ENCODE peak calls at places on chromosomes 7 and 10, in four cellular contexts. O is fibroblast of pulmonary artery, Q is IMR-90, S is Panc1. W is an unnamed sample.

GRCh38 chr7:124033093-124033806 is 383 bp upstream of the TMEM229A start:
- DNase-seq in Q (no peak), O (peak), S (no peak), W (no peak)

GRCh38 chr10:43233601-43234430 is 33.0 kb downstream of the RASGEF1A start:
- DNase-seq in Q (no peak), O (no peak), S (no peak), W (no peak)

GRCh38 chr7:111741811-111742240 is 179.5 kb upstream of the IMMP2L start:
- DNase-seq in O (peak), S (no peak), Q (peak), W (peak)

GRCh38 chr10:122375761-122376160 is 1.3 kb downstream of the PLEKHA1 start:
- DNase-seq in Q (no peak), O (no peak), S (no peak), W (no peak)

GRCh38 chr10:10930979-10931743 is 86.5 kb upstream of the CELF2 start:
- DNase-seq in S (no peak), Q (no peak), O (no peak), W (no peak)

GRCh38 chr7:23220690-23221305 is 25.8 kb upstream of the GPNMB start:
- DNase-seq in Q (no peak), O (peak), S (no peak), W (no peak)

GRCh38 chr7:35004531-35005096 is 32.7 kb downstream of the DPY19L1 start:
- DNase-seq in Q (peak), O (no peak), S (no peak), W (no peak)

GRCh38 chr7:102080003-102080361 is 206.7 kb upstream of the SH2B2 start:
- DNase-seq in O (no peak), Q (no peak), S (no peak), W (no peak)

GRCh38 chr10:26733750-26734568 is 36.5 kb downstream of the PDSS1 start:
- DNase-seq in Q (no peak), O (no peak), S (no peak), W (no peak)

GRCh38 chr7:134865001-134865845 is 85.8 kb downstream of the CALD1 start:
- DNase-seq in Q (peak), O (peak), S (no peak), W (peak)

GRCh38 chr10:34319197-34319846 is 495.8 kb downstream of the PARD3 start:
- DNase-seq in O (peak), S (no peak), Q (peak), W (peak)

GRCh38 chr10:14742815-14743214 is 31.9 kb downstream of the FAM107B start:
- DNase-seq in O (no peak), Q (no peak), S (no peak), W (no peak)

GRCh38 chr10:19977097-19977521 is 160.9 kb downstream of the PLXDC2 start:
- DNase-seq in O (no peak), S (no peak), Q (peak), W (no peak)

GRCh38 chr10:47367646-47368045 is 16.4 kb downstream of the ZNF488 start:
- DNase-seq in S (no peak), Q (no peak), O (no peak), W (no peak)

GRCh38 chr7:47217570-47218360 is 364.1 kb downstream of the TNS3 start:
- DNase-seq in S (no peak), Q (no peak), O (no peak), W (no peak)

GRCh38 chr10:122168598-122168997 is 102.5 kb upstream of the BTBD16 start:
- DNase-seq in Q (no peak), O (no peak), S (no peak), W (no peak)

GRCh38 chr10:67779455-67780205 is 58.4 kb downstream of the DNAJC12 start:
- DNase-seq in O (peak), Q (peak), S (peak), W (peak)

GRCh38 chr10:19710600-19710999 is 105.6 kb upstream of the PLXDC2 start:
- DNase-seq in S (no peak), Q (no peak), O (no peak), W (no peak)

GRCh38 chr10:71685554-71686202 is 33.9 kb downstream of the C10orf105 start:
- DNase-seq in Q (no peak), O (no peak), S (no peak), W (no peak)

GRCh38 chr7:7183833-7184463 is 1.6 kb downstream of the C1GALT1 start:
- DNase-seq in S (no peak), Q (no peak), O (peak), W (peak)

GRCh38 chr7:43540463-43540862 is 42.4 kb upstream of the STK17A start:
- DNase-seq in S (no peak), O (no peak), Q (no peak), W (no peak)

GRCh38 chr7:82839555-82839954 is 323.1 kb downstream of the PCLO start:
- DNase-seq in Q (no peak), O (no peak), S (no peak), W (no peak)

GRCh38 chr10:21257919-21258318 is 267.6 kb downstream of the SKIDA1 start:
- DNase-seq in Q (peak), O (peak), S (no peak), W (peak)

GRCh38 chr10:56359837-56360236 is 1.2 kb downstream of the ZWINT start:
- DNase-seq in S (no peak), O (no peak), Q (no peak), W (no peak)

GRCh38 chr10:13404305-13404759 is 56.2 kb upstream of the SEPHS1 start:
- DNase-seq in O (no peak), Q (no peak), S (no peak), W (no peak)

GRCh38 chr7:155357573-155358041 is 59.9 kb downstream of the INSIG1 start:
- DNase-seq in O (peak), S (no peak), Q (peak), W (peak)

GRCh38 chr10:46030091-46030937 is at the start of gene NCOA4:
- DNase-seq in Q (peak), S (peak), O (peak), W (peak)
- TF ChIP-seq CTCF in Q (peak), S (peak), O (peak), W (peak)

DNA sequence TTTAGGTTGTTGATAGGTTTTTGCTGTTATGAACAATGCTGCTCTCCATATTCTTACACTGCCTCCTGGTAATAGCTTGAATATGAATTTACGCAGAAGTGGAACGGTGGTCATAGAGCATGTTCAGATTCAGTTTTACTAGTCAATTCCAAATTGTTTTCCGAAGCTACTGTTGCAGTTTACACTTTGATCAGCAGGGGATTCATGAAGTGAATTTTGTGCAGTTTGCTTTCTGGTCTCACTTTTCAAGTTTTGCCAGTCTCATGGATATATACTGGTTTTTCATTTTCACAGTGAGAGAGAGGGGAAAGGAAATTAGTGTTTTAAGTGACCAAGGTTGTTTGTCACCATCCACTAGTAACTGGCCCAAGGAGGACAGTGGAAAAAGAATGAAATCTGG is 171.3 kb downstream of the PRKCQ start:
- DNase-seq in O (no peak), Q (no peak), S (no peak), W (no peak)
- H3K4me3 ChIP-seq in O (no peak), Q (no peak), S (no peak), W (no peak)

DNA sequence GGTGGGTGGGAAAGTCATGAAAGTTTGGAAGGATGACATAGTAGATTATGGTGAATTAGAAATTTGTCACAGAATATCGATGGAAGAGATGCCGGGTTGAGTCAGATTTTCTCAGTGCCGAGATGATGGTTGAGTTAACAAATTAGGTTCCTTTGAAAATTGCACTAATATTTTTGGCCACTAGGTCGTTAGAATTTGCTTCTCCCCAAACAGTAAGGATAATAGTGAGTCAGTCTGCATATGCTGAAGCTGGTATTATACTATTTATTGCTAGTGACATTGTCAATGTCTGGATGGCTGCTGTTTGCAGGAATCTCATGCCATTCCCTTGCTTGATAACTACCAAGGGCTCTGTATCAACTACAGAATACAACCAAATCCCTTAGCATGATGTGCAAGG is 37.7 kb upstream of the MINDY3 start:
- DNase-seq in Q (peak), S (no peak), O (peak), W (peak)
- TF ChIP-seq CTCF in Q (peak), S (peak), O (peak), W (peak)

GRCh38 chr10:119095648-119096047 is 8.3 kb upstream of the DENND10 start:
- DNase-seq in O (no peak), Q (no peak), S (no peak), W (no peak)
- H3K4me3 ChIP-seq in O (no peak), Q (no peak), S (no peak), W (no peak)

DNA sequence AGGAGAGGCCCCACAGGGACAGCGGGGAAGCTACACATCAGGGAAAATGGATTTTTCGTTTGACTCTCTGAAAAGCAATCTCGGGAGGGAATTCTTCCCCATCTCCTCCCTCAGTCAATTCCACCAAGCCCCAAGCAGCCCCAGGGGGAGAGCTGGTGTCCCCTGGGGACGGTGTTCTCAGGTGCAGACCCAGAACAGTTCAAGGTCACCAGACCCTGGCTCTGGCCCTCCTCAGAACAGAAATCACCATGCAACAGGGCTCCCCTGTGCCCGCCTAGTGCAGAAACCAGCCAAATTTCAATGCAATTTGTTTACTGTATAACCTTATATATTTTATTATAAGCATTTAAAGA is 34.1 kb downstream of the GSDME start:
- DNase-seq in S (no peak), Q (no peak), O (no peak), W (no peak)
- TF ChIP-seq CTCF in S (no peak), Q (no peak), O (no peak), W (no peak)

GRCh38 chr7:99943641-99944507 is 14.5 kb upstream of the GJC3 start:
- DNase-seq in O (no peak), Q (no peak), S (no peak), W (no peak)
- H3K4me3 ChIP-seq in O (no peak), Q (no peak), S (no peak), W (no peak)

GRCh38 chr10:5685764-5686240 is 1.2 kb downstream of the TASOR2 start:
- DNase-seq in Q (peak), S (no peak), O (peak), W (peak)

GRCh38 chr10:5684318-5684970 is at the start of gene TASOR2:
- DNase-seq in O (peak), Q (peak), S (peak), W (peak)

GRCh38 chr10:5683065-5683464 is 1.6 kb upstream of the TASOR2 start:
- DNase-seq in S (no peak), O (no peak), Q (no peak), W (no peak)

GRCh38 chr10:5681930-5682329 is 2.7 kb upstream of the TASOR2 start:
- DNase-seq in S (no peak), Q (no peak), O (no peak), W (no peak)

DNA sequence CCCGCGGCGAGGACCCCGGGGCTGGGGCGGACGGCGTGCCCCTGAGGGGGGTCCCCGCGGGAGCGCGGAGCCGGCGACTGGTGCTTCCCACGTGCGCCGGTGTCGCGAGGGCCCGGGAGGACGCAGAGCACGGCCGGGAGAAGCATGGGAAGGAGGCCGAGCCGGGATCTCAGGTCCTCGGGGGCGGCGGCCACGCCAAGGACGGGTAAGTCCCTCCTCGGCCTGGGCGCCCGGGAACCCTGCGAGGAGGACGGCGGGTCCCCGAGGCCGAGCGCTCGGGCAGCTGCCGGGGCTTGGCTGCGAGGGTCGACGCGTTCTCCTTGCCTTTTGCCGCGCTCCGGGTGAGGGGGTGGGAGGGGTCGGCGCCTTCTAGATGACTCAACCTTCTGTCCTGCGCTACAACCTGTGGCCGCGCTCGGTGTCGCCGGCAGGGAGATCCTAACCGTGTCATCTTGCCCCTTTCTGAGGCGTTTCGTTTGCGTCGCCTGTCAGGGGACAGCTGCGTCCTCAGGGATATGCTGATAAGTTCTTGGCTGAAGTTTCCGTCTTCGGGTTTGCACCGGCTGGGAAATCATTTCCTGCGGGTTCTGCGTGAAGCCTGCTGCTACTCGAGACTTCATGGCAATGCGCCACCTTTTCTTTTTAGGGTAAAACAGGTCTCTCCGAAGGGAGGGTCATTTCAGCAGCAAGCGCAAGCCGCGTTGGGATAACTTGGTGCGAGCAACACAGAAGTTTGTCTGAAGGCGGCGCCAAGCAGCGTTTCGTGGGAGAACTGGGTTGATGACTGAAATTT is 529 bp downstream of the TASOR2 start:
- DNase-seq in O (peak), Q (peak), S (no peak), W (peak)
- TF ChIP-seq CTCF in O (peak), Q (peak), S (peak), W (peak)

DNA sequence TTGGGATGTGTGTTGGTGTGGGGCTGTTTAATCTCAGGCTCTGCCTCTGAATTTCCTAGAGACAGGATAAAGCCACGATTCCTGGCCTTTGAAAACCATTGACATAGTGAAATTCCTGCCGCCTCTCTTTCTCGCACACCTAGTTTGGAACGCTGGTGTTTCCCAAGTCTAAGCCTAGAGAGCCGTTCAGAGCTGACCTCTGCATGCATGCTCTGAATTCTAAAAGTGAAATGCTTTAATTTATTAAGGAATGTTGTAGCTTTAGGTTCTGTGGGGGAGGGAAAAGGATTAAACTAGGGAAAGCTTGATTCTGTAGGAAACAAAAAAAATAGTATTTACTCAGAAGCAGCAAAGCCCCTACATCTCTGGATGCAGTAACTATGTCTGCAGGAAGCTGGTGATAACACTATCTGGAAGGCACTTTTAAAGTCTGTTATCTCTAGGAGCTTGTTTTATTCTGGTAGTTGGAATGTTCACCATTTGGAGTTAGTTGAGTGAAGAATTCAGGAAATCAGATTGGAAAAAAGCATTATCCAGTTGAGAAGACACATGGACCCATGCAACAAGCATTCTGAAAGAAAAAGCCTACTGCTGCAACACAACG is 27.3 kb downstream of the PFKP start:
- DNase-seq in S (no peak), Q (peak), O (peak), W (peak)
- H3K4me3 ChIP-seq in S (peak), Q (no peak), O (peak), W (no peak)

GRCh38 chr7:57423768-57424167 is 26.2 kb upstream of the ZNF716 start:
- DNase-seq in O (no peak), S (no peak), Q (no peak), W (no peak)
- TF ChIP-seq CTCF in O (no peak), S (peak), Q (no peak), W (no peak)

W was measured in cardiac fibroblast.